ENCODE peak calls at places on chromosomes 7 and 10, in ten cellular contexts. D is H9, S is A549, A is neuronal stem cell, P is neural progenitor cell, H is MM.1S, Y is IMR-90, Z is mammary epithelial cell, T is SK-N-SH, V is DND-41. W is an unnamed sample.

GRCh38 chr10:26238378-26238777 is 21.8 kb downstream of the GAD2 start:
- DNase-seq in A (no peak), H (no peak), V (no peak), D (no peak), Z (no peak), T (no peak), P (no peak), S (no peak), Y (no peak), W (no peak)

GRCh38 chr10:18352175-18352574 is 212.0 kb downstream of the CACNB2 start:
- DNase-seq in T (no peak), Z (no peak), V (no peak), P (no peak), A (no peak), Y (no peak), D (no peak), H (no peak), S (no peak), W (no peak)

GRCh38 chr7:84200859-84201258 is 6.3 kb upstream of the SEMA3A start:
- DNase-seq in D (no peak), Y (peak; percentile 80), T (no peak), H (no peak), Z (peak; percentile 65), P (peak; percentile 27), S (no peak), A (no peak), V (no peak), W (peak; percentile 28)

GRCh38 chr10:24849537-24850299 is 102.7 kb downstream of the PRTFDC1 start:
- DNase-seq in D (no peak), H (no peak), T (no peak), S (no peak), P (peak; percentile 38), Z (peak; percentile 73), V (no peak), Y (no peak), A (no peak), W (no peak)

GRCh38 chr10:75776738-75777504 is 345.5 kb downstream of the LRMDA start:
- DNase-seq in Y (no peak), P (no peak), A (no peak), V (no peak), S (no peak), Z (no peak), T (no peak), D (no peak), H (no peak), W (no peak)

GRCh38 chr7:80923211-80923612 is 4.4 kb upstream of the SEMA3C start:
- DNase-seq in A (no peak), Z (no peak), T (no peak), S (no peak), V (no peak), D (no peak), P (no peak), H (no peak), Y (no peak), W (no peak)

GRCh38 chr7:3461923-3462322 is 160.9 kb downstream of the SDK1 start:
- DNase-seq in P (no peak), Y (no peak), A (no peak), S (no peak), D (no peak), Z (no peak), V (peak; percentile 71), H (peak; percentile 22), T (no peak), W (no peak)

GRCh38 chr10:45265995-45266394 is 49.4 kb downstream of the OR13A1 start:
- DNase-seq in Y (no peak), V (no peak), S (no peak), T (no peak), A (no peak), Z (no peak), H (no peak), D (no peak), P (no peak), W (no peak)

GRCh38 chr10:71647526-71648354 is 71.8 kb downstream of the C10orf105 start:
- DNase-seq in P (peak; percentile 78), S (peak; percentile 43), D (peak; percentile 62), Z (no peak), V (no peak), H (no peak), Y (no peak), T (peak; percentile 71), A (no peak), W (peak; percentile 43)

GRCh38 chr7:71885487-71885886 is 526.7 kb downstream of the CALN1 start:
- DNase-seq in H (no peak), V (no peak), T (no peak), A (no peak), Y (no peak), Z (no peak), D (no peak), P (no peak), S (no peak), W (no peak)

GRCh38 chr10:89163265-89163995 is 43.7 kb downstream of the CH25H start:
- DNase-seq in D (no peak), Y (no peak), P (no peak), Z (peak; percentile 91), H (peak; percentile 96), T (no peak), V (peak; percentile 5), S (no peak), A (no peak), W (peak; percentile 70)

GRCh38 chr10:52883996-52884871 is 111.7 kb upstream of the MBL2 start:
- DNase-seq in T (peak; percentile 74), H (peak; percentile 71), P (peak; percentile 72), A (peak; percentile 75), Y (peak; percentile 67), V (peak; percentile 10), D (peak; percentile 77), S (peak; percentile 40), Z (peak; percentile 97), W (peak; percentile 63)

GRCh38 chr7:90850516-90850915 is 254.4 kb downstream of the CDK14 start:
- DNase-seq in V (no peak), Z (no peak), P (no peak), A (no peak), T (no peak), Y (no peak), D (no peak), S (no peak), H (no peak), W (no peak)

GRCh38 chr10:614772-615582 is 74.5 kb downstream of the DIP2C start:
- DNase-seq in A (no peak), S (no peak), H (no peak), D (no peak), V (no peak), Z (no peak), P (no peak), T (peak; percentile 56), Y (peak; percentile 26), W (peak; percentile 32)
- H3K4me2 ChIP-seq in A (no peak overlapping the region), S (no peak overlapping the region), H (no peak overlapping the region), D (no peak overlapping the region), V (no peak overlapping the region), Z (no peak overlapping the region), P (no peak overlapping the region), T (peak overlapping the region; percentile 32), Y (peak overlapping the region; percentile 23), W (peak overlapping the region; percentile 17)

GRCh38 chr10:133445751-133446708 is 7.7 kb upstream of the SCART1 start:
- DNase-seq in S (no peak), H (no peak), A (no peak), D (no peak), P (no peak), T (no peak), Y (no peak), V (no peak), Z (no peak), W (no peak)
- H3K9me3 ChIP-seq in S (peaks cover 47% of the 10 kb centered on the region), H (no peaks in the 10 kb centered on the region), A (peaks cover 46% of the 10 kb centered on the region), D (peaks cover 77% of the 10 kb centered on the region), P (peaks cover 20% of the 10 kb centered on the region), T (peaks cover 23% of the 10 kb centered on the region), Y (peaks cover 15% of the 10 kb centered on the region), V (peaks cover 49% of the 10 kb centered on the region), Z (peaks cover 27% of the 10 kb centered on the region), W (peaks cover 3% of the 10 kb centered on the region)

DNA sequence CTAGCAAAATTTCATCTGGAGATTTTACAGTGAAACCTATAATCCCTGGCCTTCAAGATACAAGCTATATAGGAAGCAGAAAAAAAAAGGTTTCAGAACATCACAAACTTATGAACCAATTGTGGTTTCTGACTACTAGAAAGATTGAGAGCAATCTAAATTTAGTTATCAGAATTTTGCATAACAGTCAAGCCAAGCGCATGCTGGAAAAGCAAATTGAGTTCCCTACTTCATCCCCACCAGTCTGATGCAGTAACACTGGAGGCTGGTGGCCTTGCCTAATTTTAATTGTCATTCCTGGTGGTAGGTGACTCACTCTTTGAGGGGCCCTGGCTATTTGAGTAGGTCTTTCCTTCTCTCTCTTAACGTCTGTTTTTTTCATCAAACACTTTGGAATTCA is 46.3 kb upstream of the ELMO1 start:
- DNase-seq in H (peak; percentile 84), P (no peak), A (no peak), T (no peak), Z (no peak), D (no peak), Y (no peak), V (no peak), S (no peak), W (no peak)
- H3K4me2 ChIP-seq in H (peak overlapping the region; percentile 71), P (no peak overlapping the region), A (no peak overlapping the region), T (no peak overlapping the region), Z (no peak overlapping the region), D (peak overlapping the region; percentile 28), Y (no peak overlapping the region), V (no peak overlapping the region), S (no peak overlapping the region), W (no peak overlapping the region)

DNA sequence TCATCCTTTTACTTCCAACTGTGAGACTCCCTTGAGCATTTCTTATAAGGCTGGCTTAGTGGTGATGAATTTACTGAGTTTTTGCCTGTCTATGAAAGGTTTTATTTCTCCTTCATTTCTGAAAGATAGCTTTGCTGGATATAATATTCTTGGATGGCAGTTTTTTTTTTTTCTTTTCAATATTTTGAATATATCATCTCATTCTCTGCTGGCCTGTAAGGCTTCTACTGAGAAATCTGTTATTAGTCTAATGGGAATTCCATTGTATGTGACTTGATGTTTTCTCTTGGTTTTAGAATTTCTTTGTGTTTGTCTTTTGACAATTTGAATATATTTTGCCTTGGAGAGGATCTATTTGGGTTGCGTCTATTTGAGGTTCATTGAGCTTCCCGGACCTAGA is 22.4 kb downstream of the PHTF2 start:
- DNase-seq in S (no peak), A (no peak), H (no peak), P (no peak), V (no peak), Y (no peak), Z (no peak), D (no peak), T (no peak), W (no peak)
- H3K9me3 ChIP-seq in S (peaks cover 36% of the 10 kb centered on the region), A (peaks cover 16% of the 10 kb centered on the region), H (peaks cover 6% of the 10 kb centered on the region), P (no peaks in the 10 kb centered on the region), V (peaks cover 37% of the 10 kb centered on the region), Y (peaks cover 26% of the 10 kb centered on the region), Z (peaks cover 17% of the 10 kb centered on the region), D (no peaks in the 10 kb centered on the region), T (peaks cover 36% of the 10 kb centered on the region), W (no peaks in the 10 kb centered on the region)

GRCh38 chr7:109009636-109010035 is 440.0 kb downstream of the DNAJB9 start:
- DNase-seq in D (no peak), S (no peak), T (no peak), P (no peak), V (no peak), H (no peak), Y (no peak), A (no peak), Z (no peak), W (no peak)
- H3K4me2 ChIP-seq in D (no peak overlapping the region), S (peak overlapping the region; percentile 1), T (no peak overlapping the region), P (no peak overlapping the region), V (no peak overlapping the region), H (no peak overlapping the region), Y (no peak overlapping the region), A (no peak overlapping the region), Z (no peak overlapping the region), W (no peak overlapping the region)

W was measured in GM23248.